ENCODE peak calls at places on chromosomes 6 and 20, in five cellular contexts. N is iris pigment epithelial cell; I is AG10803; B is effector CD4-positive, alpha-beta T cell; T is neural progenitor cell. X is an unnamed sample.

GRCh38 chr6:44977406-44977740 is 350.8 kb upstream of the RUNX2 start:
- DNase-seq in I (no peak), T (no peak), B (no peak), N (no peak), X (no peak)

GRCh38 chr6:141463237-141463977 is 669.3 kb upstream of the GJE1 start:
- DNase-seq in T (no peak), B (no peak), I (peak), N (peak), X (no peak)

GRCh38 chr6:98894810-98895209 is 52.9 kb downstream of the FBXL4 start:
- DNase-seq in I (peak), B (no peak), N (peak), T (no peak), X (no peak)

GRCh38 chr6:91079939-91080338 is 493.1 kb upstream of the MAP3K7 start:
- DNase-seq in T (peak), N (peak), I (no peak), B (no peak), X (no peak)

GRCh38 chr6:142935553-142936517 is 9.1 kb downstream of the HIVEP2 start:
- DNase-seq in I (no peak), B (no peak), N (no peak), T (no peak), X (no peak)

GRCh38 chr6:53628354-53629119 is 37.0 kb downstream of the KLHL31 start:
- DNase-seq in B (no peak), T (no peak), N (peak), I (peak), X (no peak)

GRCh38 chr6:31267504-31268371 is 4.2 kb downstream of the HLA-C start:
- DNase-seq in I (no peak), N (no peak), B (no peak), T (no peak), X (no peak)

GRCh38 chr6:139380168-139380567 is 5.7 kb upstream of the CITED2 start:
- DNase-seq in T (no peak), B (no peak), I (no peak), N (no peak), X (no peak)

GRCh38 chr6:22925304-22925835 is 356.0 kb downstream of the HDGFL1 start:
- DNase-seq in N (no peak), T (no peak), B (no peak), I (no peak), X (peak)

GRCh38 chr6:26249959-26250805 is 114.8 kb upstream of the BTN3A2 start:
- DNase-seq in B (peak), T (peak), I (peak), N (peak), X (no peak)

GRCh38 chr6:169207482-169207881 is 46.2 kb downstream of the THBS2 start:
- DNase-seq in T (no peak), N (no peak), B (no peak), I (no peak), X (no peak)

GRCh38 chr20:43700627-43701026 is 26.2 kb downstream of the GTSF1L start:
- DNase-seq in I (no peak), N (no peak), T (no peak), B (no peak), X (no peak)

GRCh38 chr6:1416191-1416764 is 26.9 kb downstream of the FOXF2 start:
- DNase-seq in N (no peak), I (no peak), B (no peak), T (no peak), X (no peak)

GRCh38 chr6:54860739-54861138 is 14.2 kb downstream of the FAM83B start:
- DNase-seq in B (no peak), T (no peak), I (peak), N (peak), X (no peak)

GRCh38 chr6:122798099-122798641 is 9.1 kb downstream of the SMPDL3A start:
- DNase-seq in N (peak), B (no peak), T (no peak), I (peak), X (no peak)

GRCh38 chr20:23094927-23095326 is 8.8 kb upstream of the CD93 start:
- DNase-seq in N (no peak), I (no peak), B (no peak), T (no peak), X (no peak)

GRCh38 chr20:4195499-4195898 is 180.1 kb upstream of the RNF24 start:
- DNase-seq in I (peak), B (no peak), T (peak), N (peak), X (no peak)

GRCh38 chr6:119476554-119476953 is 127.0 kb upstream of the MAN1A1 start:
- DNase-seq in N (no peak), T (no peak), B (no peak), I (peak), X (no peak)

GRCh38 chr6:113855500-113856010 is 1.6 kb upstream of the MARCKS start:
- DNase-seq in B (no peak), I (peak), N (peak), T (peak), X (no peak)

GRCh38 chr20:48785801-48786200 is 42.0 kb downstream of the PREX1 start:
- DNase-seq in I (no peak), T (no peak), B (no peak), N (no peak), X (no peak)

GRCh38 chr6:110180228-110181008 is at the start of gene CDC40:
- DNase-seq in N (no peak), I (no peak), B (peak), T (peak), X (no peak)

GRCh38 chr20:41329435-41330342 is 10.9 kb upstream of the LPIN3 start:
- DNase-seq in N (peak), I (peak), B (peak), T (no peak), X (peak)

GRCh38 chr20:50111120-50111828 is 1.7 kb downstream of the UBE2V1 start:
- DNase-seq in N (peak), B (no peak), I (peak), T (no peak), X (no peak)

GRCh38 chr20:34262488-34263288 is 21.5 kb downstream of the ASIP start:
- DNase-seq in T (no peak), N (peak), B (no peak), I (peak), X (no peak)

GRCh38 chr20:34675993-34676641 is 775 bp downstream of the PIGU start:
- DNase-seq in B (no peak), T (no peak), N (peak), I (no peak), X (no peak)

GRCh38 chr6:17945111-17945510 is 42.3 kb downstream of the KIF13A start:
- DNase-seq in B (no peak), I (peak), T (no peak), N (peak), X (peak)

GRCh38 chr20:39117486-39117885 is 155.3 kb downstream of the DHX35 start:
- DNase-seq in N (peak), I (peak), B (no peak), T (no peak), X (peak)

X was measured in pulmonary artery endothelial cell.